ENCODE peak calls at places on chromosomes 5 and 9, in four cellular contexts. One of them, this sample, is unnamed.

GRCh38 chr9:116198344-116198743 is 44.8 kb downstream of the PAPPA start:
- DNase-seq in Karpas-422: no peak
- DNase-seq in K562: no peak
- DNase-seq in neural progenitor cell: no peak
- DNase-seq in this sample: peak; percentile 15

GRCh38 chr5:181152406-181152805 is 5.0 kb downstream of the OR2V2 start:
- DNase-seq in Karpas-422: no peak
- DNase-seq in K562: no peak
- DNase-seq in neural progenitor cell: no peak
- DNase-seq in this sample: no peak

GRCh38 chr9:3043369-3043768 is 199.5 kb upstream of the PUM3 start:
- DNase-seq in Karpas-422: no peak
- DNase-seq in K562: no peak
- DNase-seq in neural progenitor cell: no peak
- DNase-seq in this sample: no peak

GRCh38 chr5:144333336-144333920 is 162.8 kb downstream of the KCTD16 start:
- DNase-seq in Karpas-422: no peak
- DNase-seq in K562: no peak
- DNase-seq in neural progenitor cell: no peak
- DNase-seq in this sample: no peak

GRCh38 chr5:74853256-74853655 is 12.9 kb downstream of the FAM169A start:
- DNase-seq in Karpas-422: no peak
- DNase-seq in K562: no peak
- DNase-seq in neural progenitor cell: no peak
- DNase-seq in this sample: no peak

GRCh38 chr9:10232352-10232930 is 380.4 kb downstream of the PTPRD start:
- DNase-seq in Karpas-422: no peak
- DNase-seq in K562: no peak
- DNase-seq in neural progenitor cell: no peak
- DNase-seq in this sample: no peak

GRCh38 chr9:133639613-133640012 is 3.5 kb downstream of the DBH start:
- DNase-seq in Karpas-422: no peak
- DNase-seq in K562: no peak
- DNase-seq in neural progenitor cell: no peak
- DNase-seq in this sample: no peak

GRCh38 chr5:44935262-44935661 is 126.5 kb downstream of the MRPS30 start:
- DNase-seq in Karpas-422: peak; percentile 60
- DNase-seq in K562: no peak
- DNase-seq in neural progenitor cell: peak; percentile 75
- DNase-seq in this sample: peak; percentile 60

GRCh38 chr5:96226941-96227552 is 206.0 kb downstream of the PCSK1 start:
- DNase-seq in Karpas-422: no peak
- DNase-seq in K562: no peak
- DNase-seq in neural progenitor cell: peak; percentile 10
- DNase-seq in this sample: no peak

GRCh38 chr5:140000332-140000731 is 42.8 kb downstream of the NRG2 start:
- DNase-seq in Karpas-422: no peak
- DNase-seq in K562: no peak
- DNase-seq in neural progenitor cell: no peak
- DNase-seq in this sample: no peak

GRCh38 chr9:120299785-120300184 is 280.2 kb downstream of the CDK5RAP2 start:
- DNase-seq in Karpas-422: peak; percentile 51
- DNase-seq in K562: peak; percentile 15
- DNase-seq in neural progenitor cell: peak; percentile 10
- DNase-seq in this sample: no peak

GRCh38 chr5:101788797-101789196 is 507.3 kb downstream of the SLCO4C1 start:
- DNase-seq in Karpas-422: no peak
- DNase-seq in K562: no peak
- DNase-seq in neural progenitor cell: no peak
- DNase-seq in this sample: no peak

GRCh38 chr5:136979131-136979530 is 520.0 kb downstream of the SPOCK1 start:
- DNase-seq in Karpas-422: no peak
- DNase-seq in K562: no peak
- DNase-seq in neural progenitor cell: no peak
- DNase-seq in this sample: no peak

GRCh38 chr9:33751536-33752129 is 43.7 kb upstream of the PRSS3 start:
- DNase-seq in Karpas-422: no peak
- DNase-seq in K562: no peak
- DNase-seq in neural progenitor cell: no peak
- DNase-seq in this sample: no peak

GRCh38 chr5:66207800-66208561 is 63.9 kb downstream of the SREK1 start:
- DNase-seq in Karpas-422: no peak
- DNase-seq in K562: no peak
- DNase-seq in neural progenitor cell: no peak
- DNase-seq in this sample: no peak

GRCh38 chr9:8857330-8858249 is 1058.0 kb upstream of the DMAC1 start:
- DNase-seq in Karpas-422: no peak
- DNase-seq in K562: no peak
- DNase-seq in neural progenitor cell: peak; percentile 89
- DNase-seq in this sample: peak; percentile 54

GRCh38 chr9:116661037-116661954 is 25.8 kb upstream of the TRIM32 start:
- DNase-seq in Karpas-422: peak; percentile 84
- DNase-seq in K562: peak; percentile 58
- DNase-seq in neural progenitor cell: peak; percentile 82
- DNase-seq in this sample: peak; percentile 55

GRCh38 chr9:37998881-37999311 is 70.1 kb downstream of the SHB start:
- DNase-seq in Karpas-422: peak; percentile 67
- DNase-seq in K562: no peak
- DNase-seq in neural progenitor cell: no peak
- DNase-seq in this sample: no peak

GRCh38 chr5:9176641-9177040 is 369.2 kb downstream of the SEMA5A start:
- DNase-seq in Karpas-422: no peak
- DNase-seq in K562: no peak
- DNase-seq in neural progenitor cell: no peak
- DNase-seq in this sample: no peak

GRCh38 chr5:54645888-54646284 is 128.3 kb downstream of the SNX18 start:
- DNase-seq in Karpas-422: no peak
- DNase-seq in K562: no peak
- DNase-seq in neural progenitor cell: no peak
- DNase-seq in this sample: peak; percentile 7

GRCh38 chr9:131405858-131406566 is 12.1 kb downstream of the PRRC2B start:
- DNase-seq in Karpas-422: no peak
- DNase-seq in K562: peak; percentile 5
- DNase-seq in neural progenitor cell: no peak
- DNase-seq in this sample: peak; percentile 8

GRCh38 chr9:87529666-87530065 is 32.0 kb downstream of the DAPK1 start:
- DNase-seq in Karpas-422: no peak
- DNase-seq in K562: no peak
- DNase-seq in neural progenitor cell: no peak
- DNase-seq in this sample: no peak

DNA sequence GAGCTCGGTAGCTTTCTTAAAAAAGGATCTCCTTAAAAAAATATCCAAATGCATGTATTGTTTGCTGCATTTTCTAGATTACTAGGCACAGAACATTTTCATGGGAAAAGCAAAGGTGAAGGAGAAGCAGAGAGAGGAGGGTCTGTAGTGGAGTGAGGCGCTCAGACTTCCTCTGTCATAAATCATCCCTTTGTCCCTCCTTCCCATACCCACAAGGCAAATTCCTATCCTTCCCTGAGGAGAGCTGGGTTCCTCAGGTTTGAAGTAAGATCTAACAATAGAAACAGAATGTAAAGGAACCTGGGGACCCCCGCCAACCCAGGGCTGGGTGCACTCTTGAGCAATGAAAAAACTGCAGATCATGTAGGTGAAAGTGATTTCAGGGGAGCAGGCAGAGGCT is 149.2 kb upstream of the ANKH start:
- DNase-seq in Karpas-422: no peak
- DNase-seq in K562: no peak
- DNase-seq in neural progenitor cell: no peak
- DNase-seq in this sample: no peak
- H2AFZ ChIP-seq in Karpas-422: no peak overlapping the region
- H2AFZ ChIP-seq in K562: no peak overlapping the region
- H2AFZ ChIP-seq in neural progenitor cell: no peak overlapping the region
- H2AFZ ChIP-seq in this sample: no peak overlapping the region

DNA sequence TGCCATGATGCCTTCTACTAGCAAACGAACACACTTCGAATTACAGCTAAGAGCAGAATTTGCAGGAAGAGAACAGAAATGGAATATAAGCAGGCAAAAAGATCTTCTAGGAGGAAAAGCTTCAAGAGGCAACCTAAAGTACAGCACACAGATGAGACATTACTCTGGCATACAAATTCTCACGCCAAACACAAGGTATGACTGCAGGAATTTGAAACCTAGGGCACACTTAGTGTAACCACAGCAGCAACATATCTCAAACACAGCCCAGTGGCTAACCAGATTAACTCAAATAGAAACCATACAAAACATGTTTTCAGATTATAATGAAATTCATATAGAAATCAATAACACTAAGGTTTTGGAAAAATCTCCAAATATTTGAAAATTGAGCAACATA is 481.0 kb upstream of the RGMB start:
- DNase-seq in Karpas-422: no peak
- DNase-seq in K562: no peak
- DNase-seq in neural progenitor cell: no peak
- DNase-seq in this sample: no peak
- H2AFZ ChIP-seq in Karpas-422: no peak overlapping the region
- H2AFZ ChIP-seq in K562: no peak overlapping the region
- H2AFZ ChIP-seq in neural progenitor cell: no peak overlapping the region
- H2AFZ ChIP-seq in this sample: no peak overlapping the region

DNA sequence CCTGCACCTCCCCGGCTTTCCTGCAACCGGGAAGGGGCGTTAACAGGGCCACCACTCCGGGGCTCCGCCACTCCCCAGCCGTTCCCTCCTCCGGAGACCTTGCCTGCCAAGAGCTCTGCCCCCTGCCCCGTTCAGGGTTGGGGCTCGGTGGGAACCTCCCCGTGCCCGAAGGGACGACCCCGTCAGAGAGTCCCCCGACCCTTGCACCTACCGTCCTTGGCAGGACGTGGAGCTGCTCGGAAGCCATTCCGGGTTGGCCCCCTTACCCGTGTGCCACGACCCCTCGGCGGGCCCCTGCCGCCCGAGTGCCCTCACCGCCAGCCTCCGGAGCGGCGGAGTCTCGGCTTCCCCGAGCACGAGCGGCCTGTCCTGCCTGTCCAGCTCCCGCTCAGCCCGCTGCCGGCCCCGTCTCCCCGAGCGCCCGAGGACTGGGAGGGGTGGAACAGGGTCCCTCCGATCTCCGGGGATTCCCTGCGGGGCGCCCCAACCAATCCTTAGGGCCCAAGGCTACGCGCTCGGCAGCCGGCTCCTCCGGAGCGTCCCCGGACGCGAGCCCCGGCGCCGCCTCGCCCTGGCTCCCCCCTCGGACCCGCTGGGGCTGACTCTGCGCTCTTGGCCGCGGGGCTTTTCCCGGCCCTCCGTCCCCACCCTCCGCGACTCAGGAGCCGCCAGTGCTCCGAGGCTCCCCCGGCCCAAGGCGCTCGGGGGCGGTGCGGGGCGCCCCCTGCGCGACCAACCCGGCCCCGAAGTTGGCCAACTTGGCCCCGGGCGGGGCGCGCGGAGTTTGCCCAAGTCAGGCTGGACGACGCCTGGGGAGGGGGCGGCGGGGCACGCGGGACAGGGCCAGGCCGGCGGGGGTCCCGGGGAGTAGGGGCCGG is 721 bp downstream of the ADAMTS2 start:
- DNase-seq in Karpas-422: no peak
- DNase-seq in K562: no peak
- DNase-seq in neural progenitor cell: no peak
- DNase-seq in this sample: no peak
- H2AFZ ChIP-seq in Karpas-422: no peak overlapping the region
- H2AFZ ChIP-seq in K562: no peak overlapping the region
- H2AFZ ChIP-seq in neural progenitor cell: peak overlapping the region; percentile 97
- H2AFZ ChIP-seq in this sample: no peak overlapping the region

DNA sequence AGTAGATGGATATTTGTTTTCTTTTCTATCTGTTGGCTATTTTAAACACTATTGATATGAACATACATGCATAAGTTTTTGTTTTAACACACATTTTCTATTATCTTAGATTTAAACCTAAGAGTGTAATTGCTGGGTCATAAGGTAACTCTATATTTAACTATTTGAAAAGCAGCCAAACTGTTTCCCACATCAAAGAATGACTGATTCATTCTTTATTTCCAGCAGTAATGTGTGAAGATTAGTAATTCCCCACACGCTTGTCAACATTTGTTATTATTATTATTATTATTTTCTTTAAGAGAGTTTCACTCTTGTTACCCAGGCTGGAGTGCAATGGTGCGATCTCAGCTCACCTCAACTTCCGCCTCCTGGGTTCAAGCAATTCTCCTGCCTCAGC is 1495.8 kb downstream of the EFNA5 start:
- DNase-seq in Karpas-422: no peak
- DNase-seq in K562: no peak
- DNase-seq in neural progenitor cell: no peak
- DNase-seq in this sample: no peak
- H2AFZ ChIP-seq in Karpas-422: no peak overlapping the region
- H2AFZ ChIP-seq in K562: no peak overlapping the region
- H2AFZ ChIP-seq in neural progenitor cell: no peak overlapping the region
- H2AFZ ChIP-seq in this sample: no peak overlapping the region